ENCODE peak calls at places on chromosomes 12 and 14, in four cellular contexts. N is bronchial epithelial cell; C is stimulated activated naive CD4-positive, alpha-beta T cell; R is T-helper 9 cell. A is an unnamed sample.
A peak's percentile ranks its signal among the peaks of the same experiment; 100 is the strongest.

GRCh38 chr12:94650143-94651056 is at the start of gene TMCC3:
- DNase-seq in R (no peak), C (peak; percentile 3), N (peak; percentile 35), A (peak; percentile 20)

GRCh38 chr14:99538733-99539132 is 57.5 kb downstream of the CCNK start:
- DNase-seq in C (no peak), N (no peak), R (no peak), A (no peak)

GRCh38 chr14:59727073-59727661 is 143.4 kb downstream of the RTN1 start:
- DNase-seq in R (no peak), C (no peak), N (no peak), A (no peak)

GRCh38 chr12:117587646-117588287 is 226.3 kb upstream of the NOS1 start:
- DNase-seq in N (peak; percentile 14), C (no peak), R (peak; percentile 10), A (no peak)

GRCh38 chr14:97277711-97278110 is 480.5 kb downstream of the VRK1 start:
- DNase-seq in C (no peak), N (no peak), R (no peak), A (no peak)

GRCh38 chr14:93987376-93987775 is 9.7 kb upstream of the CCDC197 start:
- DNase-seq in C (no peak), R (no peak), N (peak; percentile 18), A (no peak)

GRCh38 chr12:78470354-78471195 is 394.0 kb upstream of the SYT1 start:
- DNase-seq in R (no peak), C (no peak), N (peak; percentile 43), A (peak; percentile 73)

GRCh38 chr12:81181701-81182100 is 103.8 kb downstream of the ACSS3 start:
- DNase-seq in C (no peak), R (no peak), N (no peak), A (no peak)

GRCh38 chr14:89681086-89682018 is 264.3 kb upstream of the FOXN3 start:
- DNase-seq in R (no peak), C (peak; percentile 14), N (no peak), A (no peak)

GRCh38 chr12:80222261-80222660 is 122.9 kb downstream of the OTOGL start:
- DNase-seq in R (no peak), C (no peak), N (peak; percentile 5), A (no peak)

GRCh38 chr14:80862983-80863382 is 78.6 kb downstream of the CEP128 start:
- DNase-seq in N (no peak), C (no peak), R (no peak), A (no peak)

GRCh38 chr14:54908230-54908629 is 5.6 kb upstream of the GCH1 start:
- DNase-seq in C (no peak), N (no peak), R (no peak), A (no peak)

GRCh38 chr12:69821441-69822204 is 3.4 kb upstream of the MYRFL start:
- DNase-seq in R (no peak), N (peak; percentile 38), C (no peak), A (no peak)

GRCh38 chr12:104049278-104050257 is at the start of gene GLT8D2:
- DNase-seq in R (no peak), N (peak; percentile 49), C (no peak), A (peak; percentile 31)

GRCh38 chr12:75482636-75483035 is 2.1 kb downstream of the GLIPR1 start:
- DNase-seq in N (no peak), R (no peak), C (no peak), A (no peak)

GRCh38 chr14:91521058-91521721 is 11.1 kb upstream of the PPP4R3A start:
- DNase-seq in N (no peak), R (no peak), C (no peak), A (no peak)

GRCh38 chr12:97446895-97447294 is 15.7 kb upstream of the RMST start:
- DNase-seq in C (no peak), R (no peak), N (no peak), A (no peak)

GRCh38 chr14:102957222-102957621 is 34.8 kb downstream of the AMN start:
- DNase-seq in C (no peak), N (no peak), R (no peak), A (no peak)

GRCh38 chr12:31324845-31325523 is 966 bp downstream of the SINHCAF start:
- DNase-seq in R (peak; percentile 27), C (peak; percentile 33), N (peak; percentile 29), A (peak; percentile 34)

GRCh38 chr14:72186461-72187035 is 254.3 kb downstream of the RGS6 start:
- DNase-seq in R (no peak), C (no peak), N (no peak), A (peak; percentile 30)

GRCh38 chr12:110171636-110172035 is 47.5 kb downstream of the IFT81 start:
- DNase-seq in C (no peak), R (no peak), N (no peak), A (no peak)

GRCh38 chr14:68791078-68791983 is 1.5 kb downstream of the ZFP36L1 start:
- DNase-seq in C (peak; percentile 18), R (no peak), N (peak; percentile 17), A (no peak)

GRCh38 chr14:57295261-57295660 is 26.5 kb downstream of the AP5M1 start:
- DNase-seq in C (no peak), R (no peak), N (no peak), A (no peak)

GRCh38 chr12:111393700-111394275 is 11.9 kb upstream of the SH2B3 start:
- DNase-seq in R (no peak), C (no peak), N (no peak), A (no peak)

GRCh38 chr14:58746261-58746660 is 108.5 kb downstream of the DACT1 start:
- DNase-seq in C (no peak), R (no peak), N (peak; percentile 92), A (no peak)

GRCh38 chr14:31207287-31207745 is 277 bp downstream of the HECTD1 start:
- DNase-seq in N (peak; percentile 60), R (no peak), C (no peak), A (peak; percentile 74)

GRCh38 chr12:85000766-85001165 is 35.3 kb downstream of the TSPAN19 start:
- DNase-seq in N (no peak), C (no peak), R (no peak), A (no peak)

GRCh38 chr12:93441111-93441616 is 583 bp downstream of the UBE2N start:
- DNase-seq in R (peak; percentile 38), N (no peak), C (peak; percentile 37), A (no peak)

GRCh38 chr12:128684357-128684756 is 139.4 kb downstream of the SLC15A4 start:
- DNase-seq in R (no peak), N (no peak), C (no peak), A (peak; percentile 79)

GRCh38 chr12:5051913-5052312 is 8.2 kb downstream of the KCNA5 start:
- DNase-seq in N (no peak), R (no peak), C (no peak), A (no peak)

GRCh38 chr12:28780096-28780495 is 369.0 kb upstream of the FAR2 start:
- DNase-seq in N (peak; percentile 69), R (no peak), C (no peak), A (no peak)

GRCh38 chr14:52377940-52378339 is 63.8 kb downstream of the PTGER2 start:
- DNase-seq in R (no peak), C (no peak), N (no peak), A (no peak)

GRCh38 chr12:118190266-118190665 is 54.3 kb downstream of the PEBP1 start:
- DNase-seq in N (no peak), C (no peak), R (no peak), A (peak; percentile 89)

GRCh38 chr14:76887196-76887595 is 61.0 kb downstream of the LRRC74A start:
- DNase-seq in C (no peak), R (no peak), N (no peak), A (no peak)

A was measured in cerebellar cortex.